ENCODE peak calls at places on chromosomes 2 and 18, in five cellular contexts. Y, U, S, P and C are unnamed samples.

GRCh38 chr18:79610461-79611039 is 69.1 kb upstream of the CTDP1 start:
- DNase-seq in P (no peak), Y (peak; percentile 34), U (no peak), S (no peak), C (no peak)

GRCh38 chr18:5582849-5583667 is 39.3 kb upstream of the EPB41L3 start:
- DNase-seq in Y (no peak), S (no peak), P (peak; percentile 62), U (peak; percentile 70), C (peak; percentile 54)

GRCh38 chr2:74051504-74051903 is 66.8 kb downstream of the TET3 start:
- DNase-seq in P (no peak), S (no peak), U (no peak), Y (no peak), C (no peak)

GRCh38 chr2:70978388-70979357 is at the start of gene ANKRD53:
- DNase-seq in P (no peak), U (peak; percentile 41), S (no peak), Y (peak; percentile 75), C (peak; percentile 37)

GRCh38 chr18:23236876-23237468 is 101.7 kb downstream of the CABLES1 start:
- DNase-seq in S (no peak), Y (no peak), P (no peak), U (no peak), C (no peak)

GRCh38 chr2:217551229-217551909 is 451.4 kb downstream of the TNS1 start:
- DNase-seq in Y (no peak), S (peak; percentile 53), P (peak; percentile 75), U (peak; percentile 35), C (peak; percentile 35)

GRCh38 chr2:233312874-233313273 is 5.3 kb downstream of the SAG start:
- DNase-seq in Y (no peak), S (no peak), P (no peak), U (no peak), C (no peak)

GRCh38 chr18:58216071-58216471 is 172.0 kb downstream of the NEDD4L start:
- DNase-seq in P (no peak), U (no peak), S (no peak), Y (no peak), C (no peak)

GRCh38 chr2:190216829-190217228 is 102.8 kb downstream of the HIBCH start:
- DNase-seq in S (peak; percentile 10), U (peak; percentile 20), Y (peak; percentile 56), P (no peak), C (no peak)

GRCh38 chr2:42651057-42651456 is 82.6 kb downstream of the MTA3 start:
- DNase-seq in Y (no peak), S (no peak), U (peak; percentile 20), P (peak; percentile 72), C (no peak)

GRCh38 chr2:56580242-56580641 is 396.5 kb downstream of the CCDC85A start:
- DNase-seq in Y (no peak), U (peak; percentile 53), S (no peak), P (peak; percentile 19), C (peak; percentile 61)

GRCh38 chr2:95166065-95166763 is 605 bp downstream of the ZNF2 start:
- DNase-seq in U (no peak), Y (no peak), P (no peak), S (no peak), C (no peak)

GRCh38 chr2:239826786-239827510 is 198.2 kb downstream of the NDUFA10 start:
- DNase-seq in S (no peak), U (no peak), Y (peak; percentile 24), P (no peak), C (no peak)

GRCh38 chr18:48924621-48925601 is 25.9 kb downstream of the SMAD7 start:
- DNase-seq in Y (peak; percentile 44), U (no peak), P (no peak), S (no peak), C (peak; percentile 22)

GRCh38 chr2:113872201-113872600 is 17.7 kb upstream of the ACTR3 start:
- DNase-seq in P (peak; percentile 80), S (no peak), Y (no peak), U (no peak), C (peak; percentile 34)

GRCh38 chr18:22185723-22186386 is 16.5 kb downstream of the GATA6 start:
- DNase-seq in P (no peak), S (no peak), Y (no peak), U (no peak), C (no peak)

GRCh38 chr2:30422437-30422805 is 24.6 kb upstream of the LCLAT1 start:
- DNase-seq in P (peak; percentile 42), S (peak; percentile 61), U (no peak), Y (no peak), C (peak; percentile 32)

GRCh38 chr2:105802587-105802986 is 57.9 kb downstream of the NCK2 start:
- DNase-seq in P (no peak), U (no peak), Y (no peak), S (no peak), C (no peak)

GRCh38 chr2:217412721-217413120 is 552.9 kb upstream of the TNP1 start:
- DNase-seq in S (no peak), P (no peak), U (peak; percentile 49), Y (no peak), C (peak; percentile 61)

GRCh38 chr2:184769038-184769437 is 170.7 kb downstream of the ZNF804A start:
- DNase-seq in S (no peak), U (peak; percentile 40), P (peak; percentile 81), Y (no peak), C (peak; percentile 77)

GRCh38 chr2:185793532-185794073 is 55.0 kb downstream of the FSIP2 start:
- DNase-seq in Y (no peak), S (no peak), U (no peak), P (no peak), C (no peak)

GRCh38 chr2:68771211-68771721 is 36.7 kb downstream of the ARHGAP25 start:
- DNase-seq in P (peak; percentile 68), Y (no peak), U (peak; percentile 39), S (no peak), C (peak; percentile 51)

GRCh38 chr2:222318712-222319575 is 20.1 kb upstream of the PAX3 start:
- DNase-seq in U (peak; percentile 23), Y (peak; percentile 58), P (no peak), S (peak; percentile 46), C (peak; percentile 54)

GRCh38 chr18:67285583-67285982 is 230.9 kb downstream of the DSEL start:
- DNase-seq in S (no peak), P (no peak), U (no peak), Y (no peak), C (no peak)

GRCh38 chr2:218406949-218407703 is 7.5 kb downstream of the CTDSP1 start:
- DNase-seq in S (no peak), P (peak; percentile 37), Y (peak; percentile 90), U (peak; percentile 69), C (peak; percentile 56)

GRCh38 chr2:68807821-68808266 is 63.4 kb downstream of the BMP10 start:
- DNase-seq in Y (no peak), U (no peak), S (no peak), P (peak; percentile 12), C (peak; percentile 69)

GRCh38 chr2:233100192-233100998 is 40.3 kb downstream of the INPP5D start:
- DNase-seq in U (no peak), S (no peak), P (no peak), Y (peak; percentile 29), C (no peak)

GRCh38 chr18:32072321-32072720 is 19.4 kb upstream of the RNF138 start:
- DNase-seq in P (no peak), U (peak; percentile 36), S (no peak), Y (no peak), C (peak; percentile 3)
- TF ChIP-seq CTCF in P (peak; percentile 9), U (peak; percentile 53), S (peak; percentile 25), Y (peak; percentile 63), C (peak; percentile 32)

DNA sequence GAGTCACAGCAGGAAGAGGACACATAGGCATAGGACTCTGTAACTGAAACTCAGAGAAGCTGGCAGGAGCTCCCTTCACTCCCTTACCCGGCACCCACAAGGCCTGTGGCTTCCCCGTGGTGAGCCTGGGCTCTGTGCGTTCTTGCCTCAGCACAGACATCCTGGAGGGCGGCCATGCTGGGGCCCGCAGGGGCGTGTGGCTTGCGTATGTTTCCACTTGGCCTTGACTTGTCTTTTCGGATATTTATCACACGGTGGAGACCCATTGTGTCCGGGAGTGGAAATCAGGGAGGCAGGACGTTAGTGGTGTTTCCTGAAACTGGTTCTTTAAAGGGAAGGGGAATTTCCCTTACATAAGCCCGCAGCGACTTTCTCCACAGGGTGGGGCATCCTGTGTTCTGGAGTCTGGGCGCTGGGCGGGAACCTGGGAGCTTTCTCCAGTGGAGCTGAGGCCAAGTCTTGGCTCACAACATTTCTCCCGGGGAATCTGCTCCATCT is 49.9 kb upstream of the EML6 start:
- DNase-seq in Y (peak; percentile 61), P (no peak), U (no peak), S (no peak), C (peak; percentile 93)
- H3K4me3 ChIP-seq in Y (peak overlapping the region; percentile 4), P (no peak overlapping the region), U (no peak overlapping the region), S (no peak overlapping the region), C (no peak overlapping the region)

DNA sequence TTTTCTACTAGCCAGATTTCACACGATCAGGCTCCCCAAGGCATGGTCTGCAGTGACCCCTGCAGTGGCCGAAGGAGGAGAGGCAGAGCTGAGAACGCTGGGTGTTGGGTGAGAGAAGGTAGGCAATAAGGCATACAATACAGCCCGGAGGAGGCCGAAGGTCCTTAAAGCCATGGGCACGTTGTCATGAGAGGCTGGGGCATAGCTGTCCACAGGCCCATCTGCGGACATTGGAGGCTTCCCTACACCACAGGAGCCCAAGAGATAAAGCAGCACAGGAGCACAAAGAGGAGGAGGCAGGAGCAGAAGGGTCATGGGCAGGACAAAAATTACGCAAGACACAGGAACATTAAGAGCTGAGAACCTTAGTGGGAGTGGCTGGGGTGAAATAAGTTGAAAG is 16.7 kb upstream of the BZW1 start:
- DNase-seq in Y (no peak), S (peak; percentile 49), U (peak; percentile 86), P (no peak), C (peak; percentile 46)
- TF ChIP-seq CTCF in Y (no peak), S (peak; percentile 20), U (peak; percentile 41), P (no peak), C (no peak)

GRCh38 chr2:215171826-215172225 is 33.4 kb upstream of the ABCA12 start:
- DNase-seq in P (no peak), U (no peak), Y (no peak), S (no peak), C (no peak)
- H3K4me3 ChIP-seq in P (no peak overlapping the region), U (no peak overlapping the region), Y (no peak overlapping the region), S (no peak overlapping the region), C (no peak overlapping the region)

GRCh38 chr2:55156326-55156725 is 75.8 kb downstream of the CLHC1 start:
- DNase-seq in P (peak; percentile 44), U (peak; percentile 45), Y (no peak), S (no peak), C (no peak)
- TF ChIP-seq CTCF in P (no peak), U (no peak), Y (no peak), S (no peak), C (no peak)